ENCODE peak calls at places on chromosomes 3 and 15, in five cellular contexts. Y is astrocyte of the spinal cord; K is NCI-H1105; H is activated T-helper 1 cell treated with anti-CD3 and anti-CD28 coated beads, Interleukin-2, amount 50 U/mL, for 16 hours; A is HAP-1. O is an unnamed sample.

GRCh38 chr15:63539517-63539916 is 35.1 kb downstream of the USP3 start:
- DNase-seq in A (peak), K (peak), H (no peak), Y (no peak), O (no peak)

GRCh38 chr3:78139166-78139565 is 1099.3 kb downstream of the ROBO2 start:
- DNase-seq in A (no peak), Y (peak), H (no peak), K (no peak), O (peak)

GRCh38 chr3:181278468-181279238 is 289.1 kb upstream of the DNAJC19 start:
- DNase-seq in K (peak), A (no peak), Y (peak), H (no peak), O (peak)

GRCh38 chr3:187205683-187206082 is 8.4 kb downstream of the RTP1 start:
- DNase-seq in K (no peak), H (no peak), A (no peak), Y (no peak), O (no peak)

GRCh38 chr3:139388961-139389551 is 391 bp downstream of the COPB2 start:
- DNase-seq in K (peak), A (no peak), H (no peak), Y (no peak), O (peak)

GRCh38 chr15:101014921-101015841 is 96.0 kb downstream of the LRRK1 start:
- DNase-seq in H (peak), A (peak), K (peak), Y (peak), O (peak)

GRCh38 chr3:71010731-71011455 is 572.6 kb downstream of the FOXP1 start:
- DNase-seq in Y (peak), H (no peak), A (no peak), K (no peak), O (no peak)

GRCh38 chr15:49103002-49103401 is 52.4 kb downstream of the COPS2 start:
- DNase-seq in K (no peak), A (no peak), Y (peak), H (no peak), O (no peak)

GRCh38 chr3:119762876-119763275 is 19.0 kb upstream of the NR1I2 start:
- DNase-seq in A (no peak), Y (no peak), H (no peak), K (no peak), O (no peak)

GRCh38 chr15:66661432-66662096 is 40.5 kb upstream of the SMAD6 start:
- DNase-seq in H (no peak), Y (no peak), K (no peak), A (no peak), O (no peak)

GRCh38 chr15:52233405-52233804 is 42.2 kb upstream of the GNB5 start:
- DNase-seq in H (no peak), Y (no peak), A (no peak), K (no peak), O (no peak)

GRCh38 chr15:35827156-35827555 is 281.2 kb upstream of the DPH6 start:
- DNase-seq in Y (no peak), K (no peak), H (no peak), A (no peak), O (peak)